ENCODE peak calls at places on chromosomes 3 and 15, in four cellular contexts. K, R, A and N are unnamed samples.

GRCh38 chr3:126519506-126520455 is 2.2 kb upstream of the UROC1 start:
- DNase-seq in K (no peak), R (no peak), A (no peak), N (peak)

GRCh38 chr15:72866866-72867616 is 83.5 kb upstream of the ADPGK start:
- DNase-seq in K (no peak), R (no peak), A (no peak), N (no peak)

GRCh38 chr15:61051570-61052031 is 177.5 kb downstream of the RORA start:
- DNase-seq in R (peak), K (no peak), A (peak), N (peak)

GRCh38 chr3:111200027-111200426 is 128.4 kb downstream of the NECTIN3 start:
- DNase-seq in R (no peak), K (no peak), A (no peak), N (no peak)

GRCh38 chr3:172279974-172280373 is 168.3 kb downstream of the GHSR start:
- DNase-seq in R (no peak), A (no peak), K (no peak), N (no peak)

GRCh38 chr3:106560451-106560966 is 691.7 kb upstream of the CBLB start:
- DNase-seq in A (peak), R (no peak), K (no peak), N (no peak)

GRCh38 chr3:131669590-131669989 is 166.8 kb upstream of the MRPL3 start:
- DNase-seq in K (no peak), R (no peak), A (no peak), N (no peak)

GRCh38 chr3:37863552-37863865 is 1.8 kb downstream of the CTDSPL start:
- DNase-seq in R (no peak), K (no peak), A (no peak), N (no peak)

GRCh38 chr3:17054301-17054700 is 169.5 kb downstream of the PLCL2 start:
- DNase-seq in A (no peak), R (no peak), K (no peak), N (no peak)
- H3K27ac ChIP-seq in A (no peak), R (no peak), K (no peak), N (no peak)

GRCh38 chr15:98501192-98501591 is 147.1 kb upstream of the IGF1R start:
- DNase-seq in R (no peak), A (no peak), K (no peak), N (no peak)
- H3K27ac ChIP-seq in R (no peak), A (no peak), K (no peak), N (no peak)

GRCh38 chr3:141399200-141399599 is 30.9 kb downstream of the ZBTB38 start:
- DNase-seq in K (no peak), R (no peak), A (no peak), N (no peak)

GRCh38 chr3:141399979-141400971 is 32.0 kb downstream of the ZBTB38 start:
- DNase-seq in A (peak), R (no peak), K (peak), N (no peak)

GRCh38 chr3:141402476-141403171 is 34.3 kb downstream of the ZBTB38 start:
- DNase-seq in K (peak), A (peak), R (peak), N (peak)

GRCh38 chr3:141401584-141402475 is 33.5 kb downstream of the ZBTB38 start:
- DNase-seq in R (peak), K (peak), A (peak), N (no peak)

GRCh38 chr3:141401095-141401494 is 32.8 kb downstream of the ZBTB38 start:
- DNase-seq in R (no peak), A (no peak), K (no peak), N (no peak)
- H3K27ac ChIP-seq in R (peak), A (peak), K (peak), N (peak)

GRCh38 chr3:43074901-43075689 is 30.8 kb downstream of the POMGNT2 start:
- DNase-seq in A (no peak), R (no peak), K (no peak), N (no peak)
- H3K27ac ChIP-seq in A (no peak), R (no peak), K (no peak), N (no peak)

GRCh38 chr3:105232536-105232935 is 134.2 kb upstream of the ALCAM start:
- DNase-seq in K (no peak), R (no peak), A (no peak), N (no peak)
- H3K27ac ChIP-seq in K (no peak), R (no peak), A (no peak), N (no peak)

GRCh38 chr3:177610677-177611654 is 413.7 kb upstream of the TBL1XR1 start:
- DNase-seq in A (no peak), R (no peak), K (peak), N (no peak)
- H3K27ac ChIP-seq in A (peak), R (no peak), K (no peak), N (peak)

DNA sequence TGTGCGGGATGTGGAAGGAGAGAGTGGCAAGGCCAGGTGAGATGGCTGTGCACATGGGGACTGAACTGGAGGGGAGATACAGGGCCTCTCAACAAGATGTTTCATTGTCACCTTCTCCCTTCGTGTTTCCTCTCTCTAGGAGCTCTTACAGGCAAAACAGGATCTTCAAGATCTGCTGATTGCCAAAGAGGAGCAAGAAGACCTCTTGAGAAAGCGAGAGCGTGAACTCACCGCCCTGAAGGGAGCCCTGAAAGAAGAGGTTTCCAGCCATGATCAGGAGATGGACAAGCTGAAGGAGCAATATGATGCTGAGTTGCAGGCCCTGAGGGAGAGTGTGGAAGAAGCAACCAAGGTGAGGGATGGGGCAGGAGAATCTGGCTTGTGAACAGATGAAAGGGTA is 85.2 kb downstream of the CGNL1 start:
- DNase-seq in A (no peak), R (no peak), K (no peak), N (no peak)
- H3K27ac ChIP-seq in A (no peak), R (no peak), K (no peak), N (no peak)

GRCh38 chr3:57152150-57152549 is 13.0 kb downstream of the IL17RD start:
- DNase-seq in R (no peak), A (no peak), K (no peak), N (no peak)
- H3K27ac ChIP-seq in R (no peak), A (no peak), K (no peak), N (peak)

GRCh38 chr15:39904115-39904514 is 16.0 kb downstream of the GPR176 start:
- DNase-seq in K (no peak), A (no peak), R (no peak), N (no peak)
- H3K27ac ChIP-seq in K (no peak), A (no peak), R (no peak), N (no peak)

GRCh38 chr15:56192659-56193442 is 50.8 kb downstream of the RFX7 start:
- DNase-seq in K (no peak), R (no peak), A (no peak), N (no peak)

GRCh38 chr15:56199038-56199437 is 44.6 kb downstream of the RFX7 start:
- DNase-seq in A (no peak), K (no peak), R (no peak), N (no peak)

GRCh38 chr15:56194035-56194434 is 49.6 kb downstream of the RFX7 start:
- DNase-seq in A (no peak), R (no peak), K (no peak), N (no peak)
- H3K27ac ChIP-seq in A (no peak), R (no peak), K (no peak), N (no peak)